ENCODE peak calls at places on chromosomes 3 and 15, in eight cellular contexts. U is progenitor cell of endocrine pancreas; B is AG08396; H is HEK293T; E is GM04503; Z is heart right ventricle; Y is central memory CD8-positive, alpha-beta T cell; W is GM12891. Q is an unnamed sample.

GRCh38 chr3:49717539-49718418 is 1.7 kb downstream of the AMIGO3 start:
- DNase-seq in U (peak; percentile 9), B (no peak), H (no peak), E (no peak), Z (no peak), Y (no peak), W (no peak), Q (no peak)

GRCh38 chr15:58457466-58457965 is 25.7 kb downstream of the LIPC start:
- DNase-seq in U (no peak), B (peak; percentile 59), H (no peak), E (peak; percentile 45), Z (no peak), Y (no peak), W (peak; percentile 39), Q (no peak)

GRCh38 chr15:68749365-68750141 is 71.1 kb downstream of the ANP32A start:
- DNase-seq in U (no peak), B (no peak), H (no peak), E (no peak), Z (no peak), Y (no peak), W (no peak), Q (no peak)

GRCh38 chr3:11201246-11202024 is 47.1 kb downstream of the HRH1 start:
- DNase-seq in U (no peak), B (no peak), H (no peak), E (no peak), Z (peak; percentile 14), Y (no peak), W (no peak), Q (no peak)

GRCh38 chr15:92069308-92070244 is 216.1 kb downstream of the SLCO3A1 start:
- DNase-seq in U (no peak), B (peak; percentile 72), H (no peak), E (peak; percentile 25), Z (peak; percentile 68), Y (no peak), W (no peak), Q (no peak)

GRCh38 chr3:14462738-14463137 is 60.3 kb downstream of the SLC6A6 start:
- DNase-seq in U (no peak), B (no peak), H (no peak), E (no peak), Z (no peak), Y (no peak), W (no peak), Q (no peak)

GRCh38 chr3:156148946-156149348 is 28.6 kb downstream of the KCNAB1 start:
- DNase-seq in U (no peak), B (no peak), H (no peak), E (no peak), Z (peak; percentile 34), Y (no peak), W (no peak), Q (no peak)

GRCh38 chr3:134308350-134308891 is 57.8 kb upstream of the RYK start:
- DNase-seq in U (peak; percentile 76), B (peak; percentile 77), H (peak; percentile 79), E (no peak), Z (peak; percentile 81), Y (peak; percentile 54), W (peak; percentile 60), Q (peak; percentile 76)

GRCh38 chr15:28109626-28110415 is 10.7 kb upstream of the OCA2 start:
- DNase-seq in U (no peak), B (no peak), H (no peak), E (no peak), Z (no peak), Y (no peak), W (no peak), Q (no peak)

GRCh38 chr15:74884428-74885223 is 5.2 kb upstream of the MPI start:
- DNase-seq in U (no peak), B (no peak), H (no peak), E (peak; percentile 11), Z (no peak), Y (no peak), W (no peak), Q (no peak)

GRCh38 chr15:87816811-87817210 is 439.7 kb downstream of the NTRK3 start:
- DNase-seq in U (no peak), B (peak; percentile 79), H (no peak), E (peak; percentile 87), Z (no peak), Y (no peak), W (no peak), Q (no peak)

GRCh38 chr3:16182183-16182582 is 7.7 kb downstream of the GALNT15 start:
- DNase-seq in U (no peak), B (no peak), H (no peak), E (no peak), Z (no peak), Y (no peak), W (no peak), Q (no peak)

GRCh38 chr3:38634133-38634532 is 15.4 kb downstream of the SCN5A start:
- DNase-seq in U (no peak), B (peak; percentile 81), H (no peak), E (no peak), Z (no peak), Y (no peak), W (no peak), Q (no peak)

GRCh38 chr3:25971736-25972135 is 181.8 kb downstream of the OXSM start:
- DNase-seq in U (no peak), B (no peak), H (no peak), E (no peak), Z (no peak), Y (no peak), W (no peak), Q (no peak)

GRCh38 chr3:43465109-43465508 is 156.7 kb downstream of the ANO10 start:
- DNase-seq in U (no peak), B (no peak), H (no peak), E (no peak), Z (no peak), Y (no peak), W (no peak), Q (no peak)

GRCh38 chr15:90818251-90819210 is 49.9 kb upstream of the FURIN start:
- DNase-seq in U (no peak), B (no peak), H (no peak), E (no peak), Z (no peak), Y (no peak), W (peak; percentile 60), Q (no peak)

GRCh38 chr3:112958749-112959560 is 15.9 kb downstream of the CD200R1 start:
- DNase-seq in U (no peak), B (no peak), H (no peak), E (no peak), Z (no peak), Y (no peak), W (no peak), Q (no peak)

GRCh38 chr15:79185199-79185598 is 94.6 kb upstream of the RASGRF1 start:
- DNase-seq in U (no peak), B (no peak), H (peak; percentile 63), E (no peak), Z (no peak), Y (no peak), W (no peak), Q (no peak)

GRCh38 chr3:118827446-118827845 is 207.2 kb downstream of the IGSF11 start:
- DNase-seq in U (no peak), B (no peak), H (no peak), E (no peak), Z (no peak), Y (no peak), W (no peak), Q (no peak)

GRCh38 chr3:27578032-27578431 is 93.8 kb upstream of the SLC4A7 start:
- DNase-seq in U (no peak), B (no peak), H (no peak), E (no peak), Z (no peak), Y (no peak), W (no peak), Q (no peak)

GRCh38 chr3:188624828-188625227 is 470.9 kb downstream of the LPP start:
- DNase-seq in U (no peak), B (no peak), H (no peak), E (no peak), Z (no peak), Y (no peak), W (no peak), Q (no peak)

GRCh38 chr3:111338059-111338698 is 203.8 kb upstream of the CD96 start:
- DNase-seq in U (peak; percentile 24), B (peak; percentile 52), H (peak; percentile 39), E (no peak), Z (peak; percentile 36), Y (no peak), W (no peak), Q (peak; percentile 54)

GRCh38 chr15:77019476-77020331 is 24.8 kb downstream of the PSTPIP1 start:
- DNase-seq in U (no peak), B (no peak), H (no peak), E (no peak), Z (no peak), Y (no peak), W (no peak), Q (no peak)

GRCh38 chr15:38471974-38472373 is 18.0 kb downstream of the FAM98B start:
- DNase-seq in U (no peak), B (no peak), H (no peak), E (no peak), Z (no peak), Y (no peak), W (no peak), Q (no peak)

GRCh38 chr3:5205165-5205941 is 17.8 kb downstream of the EDEM1 start:
- DNase-seq in U (no peak), B (no peak), H (no peak), E (no peak), Z (no peak), Y (no peak), W (no peak), Q (no peak)

GRCh38 chr3:186869253-186870235 is 27.0 kb downstream of the ADIPOQ start:
- DNase-seq in U (no peak), B (peak; percentile 35), H (no peak), E (no peak), Z (no peak), Y (no peak), W (no peak), Q (no peak)

GRCh38 chr15:77775851-77776250 is 143.1 kb upstream of the LINGO1 start:
- DNase-seq in U (no peak), B (no peak), H (no peak), E (no peak), Z (no peak), Y (no peak), W (no peak), Q (no peak)